ENCODE peak calls at places on chromosomes 5 and 9, in four cellular contexts. U is body of pancreas, L is adrenal gland, G is testis. J is an unnamed sample.
A peak's percentile ranks its signal among the peaks of the same experiment; 100 is the strongest.

GRCh38 chr9:131608469-131609115 is 63.3 kb downstream of the PRRT1B start:
- DNase-seq in U (peak; percentile 80), L (peak; percentile 92), G (peak; percentile 82), J (peak; percentile 76)

GRCh38 chr5:151200913-151201445 is 22.9 kb downstream of the CCDC69 start:
- DNase-seq in U (no peak), L (peak; percentile 15), G (no peak), J (no peak)

GRCh38 chr5:74240783-74241750 is 399.5 kb downstream of the ENC1 start:
- DNase-seq in U (peak; percentile 79), L (no peak), G (peak; percentile 56), J (no peak)

GRCh38 chr5:55231476-55232193 is 1.8 kb downstream of the CCNO start:
- DNase-seq in U (peak; percentile 36), L (no peak), G (no peak), J (no peak)

GRCh38 chr5:179123491-179124328 is 63.5 kb downstream of the ZNF354C start:
- DNase-seq in U (no peak), L (no peak), G (no peak), J (no peak)

GRCh38 chr5:2695200-2695891 is 56.1 kb downstream of the IRX2 start:
- DNase-seq in U (no peak), L (peak; percentile 3), G (no peak), J (no peak)

GRCh38 chr5:163889369-163889768 is 383.9 kb downstream of the MAT2B start:
- DNase-seq in U (no peak), L (no peak), G (no peak), J (no peak)

GRCh38 chr9:133638711-133639110 is 2.5 kb downstream of the DBH start:
- DNase-seq in U (no peak), L (no peak), G (no peak), J (no peak)

GRCh38 chr9:99298660-99299059 is 76.6 kb downstream of the SEC61B start:
- DNase-seq in U (no peak), L (no peak), G (no peak), J (no peak)

GRCh38 chr5:172692981-172693380 is 51.9 kb downstream of the NEURL1B start:
- DNase-seq in U (no peak), L (no peak), G (peak; percentile 45), J (no peak)

GRCh38 chr5:72108200-72109050 is 1.1 kb downstream of the MAP1B start:
- DNase-seq in U (peak; percentile 50), L (peak; percentile 72), G (peak; percentile 87), J (peak; percentile 84)

GRCh38 chr5:19314840-19315239 is 673.2 kb downstream of the CDH18 start:
- DNase-seq in U (no peak), L (peak; percentile 82), G (no peak), J (no peak)

GRCh38 chr5:172484664-172485063 is 30.3 kb upstream of the SH3PXD2B start:
- DNase-seq in U (no peak), L (no peak), G (no peak), J (no peak)

GRCh38 chr5:155082401-155082800 is 68.8 kb downstream of the KIF4B start:
- DNase-seq in U (no peak), L (no peak), G (no peak), J (no peak)

GRCh38 chr9:31597977-31598376 is 786.5 kb upstream of the ACO1 start:
- DNase-seq in U (no peak), L (no peak), G (no peak), J (no peak)

GRCh38 chr5:95900383-95900958 is 61.2 kb downstream of the ELL2 start:
- DNase-seq in U (peak; percentile 63), L (peak; percentile 32), G (peak; percentile 62), J (peak; percentile 33)

GRCh38 chr5:149667084-149667826 is 62.9 kb upstream of the PPARGC1B start:
- DNase-seq in U (no peak), L (peak; percentile 38), G (peak; percentile 54), J (no peak)

GRCh38 chr9:121612511-121612998 is 38.9 kb upstream of the DAB2IP start:
- DNase-seq in U (no peak), L (no peak), G (no peak), J (no peak)

GRCh38 chr5:171757853-171758535 is 27.6 kb upstream of the SMIM23 start:
- DNase-seq in U (no peak), L (no peak), G (no peak), J (no peak)

GRCh38 chr9:84851935-84852585 is 182.5 kb downstream of the NTRK2 start:
- DNase-seq in U (peak; percentile 39), L (peak; percentile 30), G (no peak), J (peak; percentile 20)

GRCh38 chr9:87189006-87189405 is 241.7 kb upstream of the GAS1 start:
- DNase-seq in U (no peak), L (no peak), G (no peak), J (no peak)

GRCh38 chr9:100880284-100880683 is 148.2 kb upstream of the PLPPR1 start:
- DNase-seq in U (no peak), L (no peak), G (no peak), J (no peak)

GRCh38 chr9:123261006-123261677 is 7.2 kb downstream of the STRBP start:
- DNase-seq in U (no peak), L (no peak), G (no peak), J (no peak)

GRCh38 chr9:131487621-131488031 is 15.1 kb upstream of the POMT1 start:
- DNase-seq in U (no peak), L (no peak), G (no peak), J (no peak)

DNA sequence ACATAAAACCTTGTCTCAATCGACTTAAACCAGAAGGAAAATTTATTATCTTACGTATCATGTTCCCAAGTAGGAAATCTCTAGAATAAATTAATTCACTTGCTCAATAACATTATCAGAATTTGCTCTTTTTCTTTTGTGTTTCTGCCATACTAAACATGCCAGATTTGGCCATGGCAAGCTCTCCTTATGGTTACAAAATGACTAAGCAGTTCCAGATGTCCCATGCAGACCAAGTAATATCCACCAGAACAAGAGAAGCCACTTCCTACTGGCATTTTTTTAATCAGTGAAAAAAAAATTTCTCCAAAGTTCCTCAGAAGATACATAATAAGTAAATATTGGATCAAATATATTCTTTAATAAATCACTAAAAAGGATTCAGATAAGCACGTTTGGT is 25.2 kb upstream of the ADAMTS6 start:
- DNase-seq in U (no peak), L (no peak), G (no peak), J (no peak)
- H3K27ac ChIP-seq in U (no peak overlapping the region), L (no peak overlapping the region), G (no peak overlapping the region), J (no peak overlapping the region)

DNA sequence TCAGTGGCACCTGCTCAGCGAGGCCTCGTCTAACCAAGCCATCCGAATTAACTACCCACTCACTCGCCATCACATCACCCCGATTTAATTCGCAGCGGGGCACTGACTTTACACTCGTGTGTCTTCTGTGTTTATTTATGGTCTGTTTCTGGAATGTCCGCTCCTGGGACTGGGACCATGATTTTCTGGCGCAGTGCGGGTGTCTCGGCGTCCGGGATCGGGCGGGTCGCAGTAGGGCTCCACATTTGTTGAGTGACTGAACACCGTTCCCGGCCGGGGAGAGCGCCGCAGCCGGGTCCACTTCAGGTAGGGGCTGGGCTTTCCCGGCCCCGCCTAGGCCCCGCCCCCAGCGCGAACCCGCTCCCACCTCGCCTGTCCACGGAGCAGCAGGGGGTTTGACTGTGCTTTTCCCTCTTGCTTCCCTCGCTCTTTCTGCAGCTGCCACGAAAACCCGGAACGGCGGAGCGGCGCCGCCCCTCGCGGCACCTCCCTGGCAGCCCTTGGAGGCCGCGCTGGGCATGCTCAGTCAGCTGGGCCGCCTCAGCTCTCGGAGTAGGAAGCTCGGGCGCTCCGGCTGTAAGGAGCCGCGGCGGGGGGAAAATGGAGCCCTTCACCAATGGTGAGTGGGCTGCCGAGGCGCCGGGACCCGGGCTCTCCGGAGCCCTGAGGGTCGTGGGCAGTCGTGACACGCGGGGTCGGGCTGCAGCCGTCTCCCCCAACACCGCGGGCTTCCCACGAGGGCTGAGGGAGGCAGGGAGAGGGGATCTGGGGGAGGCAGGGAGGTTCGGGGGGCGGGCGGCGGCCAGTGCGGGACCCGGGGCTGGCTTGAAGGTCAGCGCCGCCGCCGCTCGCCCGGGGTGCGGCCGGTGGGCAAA is at the start of gene LNPEP:
- DNase-seq in U (peak; percentile 98), L (peak; percentile 96), G (peak; percentile 97), J (peak; percentile 97)
- TF ChIP-seq POLR2A in U (peak; percentile 81), L (peak; percentile 92), G (no peak), J (no peak)

DNA sequence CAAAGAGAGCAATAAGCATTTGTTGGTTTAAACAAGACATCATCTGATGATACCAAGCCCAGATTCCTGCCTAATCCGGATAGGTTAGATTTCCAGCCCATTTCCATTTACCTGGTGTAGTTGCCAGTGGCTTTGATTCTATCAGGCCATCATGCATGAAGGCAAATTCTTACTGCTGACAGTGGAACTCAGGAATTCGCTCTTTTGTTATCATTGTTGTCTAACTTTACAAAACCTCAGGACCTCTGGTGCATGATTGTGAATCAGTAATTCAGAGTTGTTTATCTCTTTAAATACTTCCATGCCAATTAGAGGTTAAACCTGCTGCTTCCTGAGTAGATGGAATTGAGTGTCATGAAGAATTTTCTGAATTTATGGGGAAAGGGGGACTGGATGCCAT is 76.5 kb downstream of the C9orf152 start:
- DNase-seq in U (no peak), L (no peak), G (no peak), J (no peak)
- H3K4me1 ChIP-seq in U (no peaks in the 10 kb centered on the region), L (peaks cover 6% of the 10 kb centered on the region), G (peaks cover 17% of the 10 kb centered on the region), J (peaks cover 3% of the 10 kb centered on the region)

DNA sequence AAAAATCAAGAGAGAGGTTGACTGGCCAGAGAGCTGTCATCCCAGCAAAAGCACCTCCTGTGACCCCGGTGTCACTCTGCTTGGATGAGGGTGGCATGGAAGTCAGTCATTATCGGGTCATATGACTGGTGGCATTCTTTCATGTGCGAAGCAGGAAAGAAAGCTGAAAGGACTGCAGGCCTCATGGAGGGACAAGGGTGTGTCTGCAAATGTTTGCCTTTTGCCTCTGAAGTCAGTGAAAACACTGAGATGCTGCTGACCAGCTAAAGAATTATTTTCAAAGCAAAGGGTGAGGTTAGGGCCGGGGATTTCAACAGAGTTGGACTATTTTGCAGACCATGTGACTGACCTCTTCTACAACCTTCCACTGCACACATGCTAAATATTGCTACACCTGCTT is 298.3 kb downstream of the CSNK1G3 start:
- DNase-seq in U (peak; percentile 3), L (no peak), G (no peak), J (no peak)
- H3K27ac ChIP-seq in U (peak overlapping the region; percentile 47), L (no peak overlapping the region), G (no peak overlapping the region), J (no peak overlapping the region)

DNA sequence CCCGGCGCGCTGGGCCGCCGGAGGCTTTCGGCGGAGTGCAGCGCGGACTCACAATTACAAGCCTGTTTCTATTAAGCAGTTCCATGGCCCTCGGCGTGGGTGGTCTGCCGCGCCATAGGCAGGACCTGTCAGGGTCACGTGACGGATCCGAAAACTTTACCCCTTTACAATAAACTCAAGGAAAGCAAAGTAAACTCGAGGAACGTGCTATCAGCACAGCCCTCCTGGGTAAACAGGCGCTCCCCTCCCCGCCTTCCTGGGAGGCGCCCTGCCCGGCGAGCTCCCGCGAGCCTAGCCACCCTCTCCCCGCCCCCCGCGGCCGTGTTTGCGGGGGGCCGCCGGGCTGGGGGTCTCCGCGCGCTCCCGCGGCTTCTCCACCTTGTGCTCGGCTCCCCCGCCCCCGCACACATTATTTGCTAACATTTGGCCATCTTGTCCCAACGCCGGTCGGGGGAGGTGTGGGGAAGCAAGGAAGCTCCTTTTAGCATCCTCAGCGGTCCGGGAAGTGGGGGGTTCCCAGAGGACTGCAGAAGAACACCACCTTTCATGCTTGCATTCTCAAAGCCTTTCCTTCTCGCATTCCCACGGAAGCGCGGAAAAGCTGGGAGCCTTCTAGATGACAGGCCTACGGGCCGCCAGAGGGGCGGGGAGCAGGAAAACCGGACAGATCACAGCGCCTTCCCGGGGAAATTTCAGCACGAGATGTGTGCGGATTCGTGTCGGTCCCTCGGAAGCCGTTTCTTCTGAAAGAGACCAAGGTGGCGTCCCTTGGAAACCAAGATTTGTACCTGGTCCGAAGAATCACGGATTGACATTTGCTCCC is at the start of gene PTCH1:
- DNase-seq in U (peak; percentile 42), L (peak; percentile 40), G (peak; percentile 85), J (peak; percentile 50)
- TF ChIP-seq POLR2A in U (no peak), L (no peak), G (no peak), J (no peak)

GRCh38 chr9:37390759-37391158 is 31.7 kb upstream of the GRHPR start:
- DNase-seq in U (peak; percentile 73), L (no peak), G (no peak), J (no peak)
- H3K4me1 ChIP-seq in U (peaks cover 9% of the 10 kb centered on the region), L (no peaks in the 10 kb centered on the region), G (no peaks in the 10 kb centered on the region), J (no peaks in the 10 kb centered on the region)